ENCODE peak calls at places on chromosomes 6 and 20, in four cellular contexts. One of them, this sample, is unnamed.

GRCh38 chr6:78666764-78667163 is 200.6 kb upstream of the IRAK1BP1 start:
- DNase-seq in bronchial epithelial cell: no peak
- DNase-seq in AG04450: no peak
- DNase-seq in activated gamma-delta T cell treated with Interleukin-2 at 50 U/mL for 16 hours: no peak
- DNase-seq in this sample: no peak

GRCh38 chr6:107033136-107033535 is 5.1 kb downstream of the MTRES1 start:
- DNase-seq in bronchial epithelial cell: peak
- DNase-seq in AG04450: no peak
- DNase-seq in activated gamma-delta T cell treated with Interleukin-2 at 50 U/mL for 16 hours: no peak
- DNase-seq in this sample: no peak

GRCh38 chr6:76992553-76992952 is 470.7 kb downstream of the HTR1B start:
- DNase-seq in bronchial epithelial cell: no peak
- DNase-seq in AG04450: no peak
- DNase-seq in activated gamma-delta T cell treated with Interleukin-2 at 50 U/mL for 16 hours: no peak
- DNase-seq in this sample: no peak

GRCh38 chr20:63740070-63740500 is 509 bp downstream of the SLC2A4RG start:
- DNase-seq in bronchial epithelial cell: no peak
- DNase-seq in AG04450: no peak
- DNase-seq in activated gamma-delta T cell treated with Interleukin-2 at 50 U/mL for 16 hours: peak
- DNase-seq in this sample: peak

GRCh38 chr6:29953001-29953436 is 10.7 kb downstream of the HLA-A start:
- DNase-seq in bronchial epithelial cell: peak
- DNase-seq in AG04450: peak
- DNase-seq in activated gamma-delta T cell treated with Interleukin-2 at 50 U/mL for 16 hours: no peak
- DNase-seq in this sample: no peak

GRCh38 chr6:146028250-146028789 is 542 bp upstream of the GRM1 start:
- DNase-seq in bronchial epithelial cell: peak
- DNase-seq in AG04450: peak
- DNase-seq in activated gamma-delta T cell treated with Interleukin-2 at 50 U/mL for 16 hours: no peak
- DNase-seq in this sample: no peak

GRCh38 chr6:63816979-63817436 is 181.4 kb downstream of the PHF3 start:
- DNase-seq in bronchial epithelial cell: peak
- DNase-seq in AG04450: no peak
- DNase-seq in activated gamma-delta T cell treated with Interleukin-2 at 50 U/mL for 16 hours: no peak
- DNase-seq in this sample: no peak

GRCh38 chr6:150897400-150897943 is 32.0 kb downstream of the MTHFD1L start:
- DNase-seq in bronchial epithelial cell: no peak
- DNase-seq in AG04450: no peak
- DNase-seq in activated gamma-delta T cell treated with Interleukin-2 at 50 U/mL for 16 hours: no peak
- DNase-seq in this sample: no peak

GRCh38 chr20:39661833-39662232 is 699.7 kb downstream of the DHX35 start:
- DNase-seq in bronchial epithelial cell: peak
- DNase-seq in AG04450: no peak
- DNase-seq in activated gamma-delta T cell treated with Interleukin-2 at 50 U/mL for 16 hours: no peak
- DNase-seq in this sample: no peak

GRCh38 chr6:150745896-150746295 is 119.6 kb upstream of the MTHFD1L start:
- DNase-seq in bronchial epithelial cell: no peak
- DNase-seq in AG04450: no peak
- DNase-seq in activated gamma-delta T cell treated with Interleukin-2 at 50 U/mL for 16 hours: no peak
- DNase-seq in this sample: no peak

GRCh38 chr6:17091122-17091521 is 10.7 kb upstream of the STMND1 start:
- DNase-seq in bronchial epithelial cell: no peak
- DNase-seq in AG04450: no peak
- DNase-seq in activated gamma-delta T cell treated with Interleukin-2 at 50 U/mL for 16 hours: no peak
- DNase-seq in this sample: no peak

GRCh38 chr6:137892271-137892708 is 25.2 kb downstream of the TNFAIP3 start:
- DNase-seq in bronchial epithelial cell: peak
- DNase-seq in AG04450: peak
- DNase-seq in activated gamma-delta T cell treated with Interleukin-2 at 50 U/mL for 16 hours: no peak
- DNase-seq in this sample: no peak

GRCh38 chr6:148288566-148288965 is 54.1 kb upstream of the SASH1 start:
- DNase-seq in bronchial epithelial cell: no peak
- DNase-seq in AG04450: no peak
- DNase-seq in activated gamma-delta T cell treated with Interleukin-2 at 50 U/mL for 16 hours: no peak
- DNase-seq in this sample: no peak

GRCh38 chr6:121993362-121993761 is 406.1 kb upstream of the HSF2 start:
- DNase-seq in bronchial epithelial cell: peak
- DNase-seq in AG04450: no peak
- DNase-seq in activated gamma-delta T cell treated with Interleukin-2 at 50 U/mL for 16 hours: no peak
- DNase-seq in this sample: no peak

GRCh38 chr6:12112540-12113189 is 100.6 kb downstream of the HIVEP1 start:
- DNase-seq in bronchial epithelial cell: no peak
- DNase-seq in AG04450: no peak
- DNase-seq in activated gamma-delta T cell treated with Interleukin-2 at 50 U/mL for 16 hours: no peak
- DNase-seq in this sample: no peak

GRCh38 chr6:106002005-106002404 is 84.1 kb upstream of the PRDM1 start:
- DNase-seq in bronchial epithelial cell: no peak
- DNase-seq in AG04450: no peak
- DNase-seq in activated gamma-delta T cell treated with Interleukin-2 at 50 U/mL for 16 hours: no peak
- DNase-seq in this sample: no peak

GRCh38 chr6:89146748-89147715 is 1.2 kb downstream of the PM20D2 start:
- DNase-seq in bronchial epithelial cell: peak
- DNase-seq in AG04450: no peak
- DNase-seq in activated gamma-delta T cell treated with Interleukin-2 at 50 U/mL for 16 hours: no peak
- DNase-seq in this sample: no peak

GRCh38 chr6:4512101-4512500 is 264.1 kb upstream of the CDYL start:
- DNase-seq in bronchial epithelial cell: no peak
- DNase-seq in AG04450: no peak
- DNase-seq in activated gamma-delta T cell treated with Interleukin-2 at 50 U/mL for 16 hours: no peak
- DNase-seq in this sample: no peak

GRCh38 chr6:16450285-16450684 is 211.9 kb downstream of the GMPR start:
- DNase-seq in bronchial epithelial cell: no peak
- DNase-seq in AG04450: peak
- DNase-seq in activated gamma-delta T cell treated with Interleukin-2 at 50 U/mL for 16 hours: no peak
- DNase-seq in this sample: no peak

GRCh38 chr6:118886641-118887040 is 7.3 kb upstream of the ASF1A start:
- DNase-seq in bronchial epithelial cell: no peak
- DNase-seq in AG04450: no peak
- DNase-seq in activated gamma-delta T cell treated with Interleukin-2 at 50 U/mL for 16 hours: no peak
- DNase-seq in this sample: no peak

GRCh38 chr6:121521164-121521555 is 85.7 kb downstream of the GJA1 start:
- DNase-seq in bronchial epithelial cell: no peak
- DNase-seq in AG04450: no peak
- DNase-seq in activated gamma-delta T cell treated with Interleukin-2 at 50 U/mL for 16 hours: no peak
- DNase-seq in this sample: no peak

GRCh38 chr6:105588116-105588710 is 185.3 kb upstream of the PREP start:
- DNase-seq in bronchial epithelial cell: no peak
- DNase-seq in AG04450: no peak
- DNase-seq in activated gamma-delta T cell treated with Interleukin-2 at 50 U/mL for 16 hours: no peak
- DNase-seq in this sample: no peak

GRCh38 chr20:59850018-59850641 is 83.3 kb downstream of the SYCP2 start:
- DNase-seq in bronchial epithelial cell: peak
- DNase-seq in AG04450: no peak
- DNase-seq in activated gamma-delta T cell treated with Interleukin-2 at 50 U/mL for 16 hours: no peak
- DNase-seq in this sample: no peak

GRCh38 chr20:51732454-51732791 is 35.8 kb downstream of the ATP9A start:
- DNase-seq in bronchial epithelial cell: no peak
- DNase-seq in AG04450: no peak
- DNase-seq in activated gamma-delta T cell treated with Interleukin-2 at 50 U/mL for 16 hours: no peak
- DNase-seq in this sample: no peak

GRCh38 chr20:23152308-23152892 is 66.3 kb upstream of the CD93 start:
- DNase-seq in bronchial epithelial cell: no peak
- DNase-seq in AG04450: no peak
- DNase-seq in activated gamma-delta T cell treated with Interleukin-2 at 50 U/mL for 16 hours: no peak
- DNase-seq in this sample: no peak